ENCODE peak calls at places on chromosomes 3 and 15, in six cellular contexts. Y is stomach; J is H1; L is cardiac muscle cell; G is fibroblast of lung; P is CD8-positive, alpha-beta memory T cell. Q is an unnamed sample. For H3K27me3 and H3K9me3, the result is how much of the 10 kb centered on the place peaks cover.

GRCh38 chr3:147153830-147154539 is 252.4 kb downstream of the ZIC4 start:
- DNase-seq in L (no peak), J (no peak), G (no peak), P (no peak), Y (no peak), Q (no peak)

GRCh38 chr15:100879461-100880138 is at the start of gene ALDH1A3:
- DNase-seq in P (no peak), G (peak), Y (no peak), J (no peak), L (peak), Q (no peak)

GRCh38 chr3:85487375-85487774 is 528.6 kb downstream of the CADM2 start:
- DNase-seq in G (no peak), J (no peak), Y (no peak), P (no peak), L (no peak), Q (no peak)

GRCh38 chr3:3666664-3667063 is 132.6 kb upstream of the LRRN1 start:
- DNase-seq in J (no peak), G (peak), Y (no peak), L (no peak), P (no peak), Q (no peak)

GRCh38 chr3:8220291-8220690 is 281.3 kb upstream of the LMCD1 start:
- DNase-seq in G (peak), P (no peak), J (no peak), L (no peak), Y (no peak), Q (no peak)

GRCh38 chr15:94331731-94332130 is 100.4 kb downstream of the MCTP2 start:
- DNase-seq in L (no peak), P (no peak), G (no peak), J (no peak), Y (no peak), Q (no peak)

GRCh38 chr3:171072432-171072831 is 45.9 kb upstream of the SLC2A2 start:
- DNase-seq in P (no peak), L (no peak), G (no peak), Y (no peak), J (no peak), Q (no peak)

GRCh38 chr3:148309390-148310035 is 388.2 kb upstream of the AGTR1 start:
- DNase-seq in Y (no peak), L (peak), G (peak), J (no peak), P (no peak), Q (no peak)

GRCh38 chr3:54146383-54147239 is 24.3 kb downstream of the CACNA2D3 start:
- DNase-seq in P (no peak), L (peak), J (no peak), Y (peak), G (peak), Q (no peak)

GRCh38 chr3:50617911-50618481 is 1.0 kb downstream of the MAPKAPK3 start:
- DNase-seq in Y (no peak), P (no peak), G (no peak), L (no peak), J (no peak), Q (no peak)

GRCh38 chr3:104556372-104557078 is 810.2 kb upstream of the ALCAM start:
- DNase-seq in P (no peak), G (peak), L (no peak), Y (no peak), J (no peak), Q (no peak)

GRCh38 chr15:74336061-74337005 is 31.1 kb downstream of the CYP11A1 start:
- DNase-seq in P (no peak), J (no peak), L (no peak), G (no peak), Y (no peak), Q (no peak)

GRCh38 chr3:124217542-124217941 is 225.6 kb upstream of the ROPN1 start:
- DNase-seq in G (peak), L (peak), P (no peak), J (no peak), Y (peak), Q (no peak)

GRCh38 chr3:66500575-66501482 is at the start of gene LRIG1:
- DNase-seq in P (peak), G (peak), J (peak), Y (peak), L (peak), Q (peak)

DNA sequence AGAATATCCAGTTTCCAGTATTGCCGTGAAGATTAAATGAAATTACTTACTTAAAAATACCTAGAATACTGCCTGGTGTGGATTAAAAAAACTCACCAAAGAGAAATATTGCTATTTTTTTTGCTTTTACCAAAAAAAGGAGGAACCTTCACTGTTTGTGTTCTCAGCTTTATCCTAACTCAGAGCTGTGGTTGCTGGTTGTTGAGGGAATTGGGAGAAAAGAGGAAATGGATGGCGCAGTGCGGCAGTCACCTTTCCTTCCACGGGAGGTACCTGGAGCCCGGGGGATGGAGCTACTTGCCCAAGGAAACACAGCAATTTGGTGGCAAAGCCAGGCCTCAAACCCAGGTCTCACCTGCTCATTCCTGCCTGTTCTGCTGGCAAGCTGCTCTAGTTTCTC is 270.3 kb downstream of the RPLP1 start:
- DNase-seq in G (no peak), Y (no peak), P (no peak), J (no peak), L (no peak), Q (no peak)
- H3K27me3 ChIP-seq in G (under half), Y (under half), P (under half), J (under half), L (under half), Q (under half)

DNA sequence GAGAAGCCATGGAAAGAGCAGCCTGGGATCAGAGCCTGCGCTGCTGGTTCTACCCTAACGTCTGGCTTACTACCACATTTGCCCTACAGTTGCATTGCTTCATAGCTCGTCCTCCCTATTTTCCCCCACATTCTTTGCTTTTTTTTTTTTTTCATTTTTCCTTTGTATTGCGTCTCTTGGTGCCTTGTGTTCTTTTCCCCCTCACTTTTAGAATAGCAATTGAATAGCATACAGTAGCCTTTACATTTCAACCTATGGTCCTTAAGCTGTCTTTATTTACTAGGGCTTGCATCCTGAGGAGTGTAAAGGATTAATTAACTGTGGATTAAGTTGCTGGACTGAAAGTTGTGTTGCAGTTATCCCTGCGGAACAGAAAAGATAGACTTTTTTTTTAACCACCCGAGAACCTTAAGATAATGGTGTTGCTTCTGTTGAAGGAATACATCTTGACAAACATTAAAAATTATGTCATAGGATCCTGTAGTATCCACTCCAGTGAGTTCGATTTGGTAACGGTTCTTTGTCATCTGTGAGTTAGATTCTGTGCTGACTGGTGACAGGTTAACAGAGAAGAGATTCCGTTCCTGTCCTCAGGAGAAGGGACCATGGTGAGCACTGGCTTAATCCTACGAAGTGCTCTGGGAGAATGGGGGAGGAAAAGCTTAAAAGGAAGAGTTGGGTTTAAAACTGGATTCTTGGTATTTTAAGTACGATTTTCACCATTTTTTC is 417.4 kb upstream of the NAALADL2 start:
- DNase-seq in G (peak), L (no peak), J (no peak), P (no peak), Y (no peak), Q (no peak)
- H3K4me3 ChIP-seq in G (peak), L (peak), J (peak), P (peak), Y (peak), Q (peak)

GRCh38 chr15:77851696-77852095 is 219.0 kb upstream of the LINGO1 start:
- DNase-seq in Y (no peak), P (no peak), L (no peak), G (no peak), J (no peak), Q (no peak)

GRCh38 chr15:77851086-77851485 is 218.4 kb upstream of the LINGO1 start:
- DNase-seq in Y (no peak), P (no peak), L (no peak), G (no peak), J (no peak), Q (no peak)

GRCh38 chr15:77844798-77845446 is 212.2 kb upstream of the LINGO1 start:
- DNase-seq in J (no peak), Y (no peak), G (no peak), P (no peak), L (no peak), Q (no peak)

GRCh38 chr15:77841376-77841775 is 208.7 kb upstream of the LINGO1 start:
- DNase-seq in J (no peak), G (no peak), Y (no peak), P (no peak), L (no peak), Q (no peak)

DNA sequence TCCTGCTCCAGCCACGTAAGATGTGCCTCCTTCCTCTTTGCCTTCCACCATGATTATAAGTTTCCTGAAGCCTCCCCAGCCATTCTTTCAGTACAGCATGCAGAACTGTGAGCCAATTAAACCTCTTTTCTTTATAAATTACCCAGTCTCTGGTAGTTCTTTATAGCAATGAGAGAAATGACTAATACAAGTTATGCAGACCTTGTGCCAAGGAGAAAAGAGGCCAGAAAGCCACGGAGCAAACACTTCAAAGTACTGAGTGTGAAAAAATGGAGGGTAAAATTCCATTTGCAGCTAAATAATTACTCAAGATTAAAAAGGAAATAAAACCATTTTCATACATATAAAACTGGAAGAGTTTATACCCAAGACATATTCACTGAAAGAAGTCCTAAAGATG is 213.6 kb upstream of the LINGO1 start:
- DNase-seq in G (peak), L (no peak), P (no peak), J (no peak), Y (no peak), Q (no peak)
- H3K9me3 ChIP-seq in G (under half), L (under half), P (under half), J (under half), Y (under half), Q (under half)

GRCh38 chr15:68431792-68432401 is at the start of gene ITGA11:
- DNase-seq in G (peak), Y (peak), J (no peak), P (no peak), L (peak), Q (no peak)

GRCh38 chr15:68429691-68430470 is 2.1 kb downstream of the ITGA11 start:
- DNase-seq in G (peak), L (no peak), J (no peak), P (no peak), Y (no peak), Q (no peak)

GRCh38 chr15:68428431-68428940 is 3.5 kb downstream of the ITGA11 start:
- DNase-seq in G (no peak), J (no peak), P (no peak), Y (no peak), L (no peak), Q (no peak)

GRCh38 chr15:68431037-68431791 is 749 bp downstream of the ITGA11 start:
- DNase-seq in J (no peak), L (peak), Y (peak), P (no peak), G (no peak), Q (peak)

GRCh38 chr15:68430471-68431036 is 1.4 kb downstream of the ITGA11 start:
- DNase-seq in P (no peak), L (no peak), G (no peak), Y (no peak), J (no peak), Q (no peak)
- H3K27me3 ChIP-seq in P (under half), L (half or more), G (under half), Y (under half), J (half or more), Q (under half)

DNA sequence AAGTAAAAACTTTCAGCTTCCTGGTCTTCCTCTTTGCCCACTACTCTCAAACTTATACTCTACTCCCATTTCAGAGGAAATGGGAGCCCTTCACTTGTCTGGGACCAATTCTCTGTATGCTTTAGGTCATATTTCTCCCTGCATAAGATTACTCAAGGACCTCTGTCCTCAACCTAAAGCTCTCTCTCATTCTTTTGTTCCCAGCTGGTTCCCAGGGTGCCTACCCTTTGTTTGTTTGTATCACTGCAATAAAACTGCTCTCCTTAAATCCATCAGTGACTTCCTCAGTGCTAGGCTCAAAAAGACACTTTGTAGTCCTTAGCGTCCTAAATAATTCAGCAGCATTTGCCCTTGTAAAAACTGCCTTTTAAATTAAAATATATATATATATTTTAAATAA is 2.9 kb downstream of the NGRN start:
- DNase-seq in G (no peak), P (no peak), J (no peak), Y (no peak), L (no peak), Q (no peak)
- H3K4me3 ChIP-seq in G (peak), P (no peak), J (no peak), Y (peak), L (no peak), Q (no peak)

DNA sequence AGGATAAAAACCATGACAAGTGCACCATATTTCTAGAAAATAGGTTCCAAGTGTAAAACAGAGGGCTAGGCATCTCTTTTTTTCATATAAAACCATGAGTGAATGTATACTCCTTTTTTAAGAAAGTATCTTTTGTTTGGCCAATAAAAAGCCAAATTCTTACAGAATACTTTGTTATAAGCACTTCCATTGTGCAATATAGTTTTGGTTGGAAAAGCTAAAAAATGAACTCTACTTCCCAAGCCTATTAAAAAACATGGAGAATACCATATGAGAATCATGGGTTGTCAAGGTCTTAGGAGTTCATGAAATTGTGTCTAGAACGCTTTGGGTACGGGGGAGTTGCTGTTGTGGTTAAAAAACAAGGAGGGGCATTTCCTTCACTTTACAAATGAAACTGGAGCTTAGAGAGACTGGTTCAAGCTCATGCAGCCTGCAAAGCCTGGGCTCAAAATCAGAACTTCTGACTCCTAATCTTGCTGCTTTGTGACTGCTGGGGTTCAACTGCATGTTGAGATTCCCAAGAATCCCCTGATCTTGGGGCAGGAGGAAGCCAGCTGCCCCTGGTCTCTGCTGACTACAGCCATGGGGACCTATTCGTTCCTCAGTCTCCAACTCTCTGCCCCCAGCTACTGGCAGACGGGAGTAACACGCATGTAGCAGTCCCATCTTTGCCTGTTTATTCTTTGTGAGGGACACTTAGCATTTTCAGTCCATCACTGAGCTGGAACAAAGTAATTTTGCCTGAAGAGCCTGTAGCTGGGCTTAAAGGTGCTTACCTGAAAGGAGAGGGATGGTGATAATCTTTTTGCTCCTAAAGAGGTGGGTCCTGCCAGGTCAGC is 229.1 kb downstream of the CHST2 start:
- DNase-seq in J (no peak), L (no peak), Y (no peak), G (no peak), P (peak), Q (no peak)
- H3K9me3 ChIP-seq in J (under half), L (under half), Y (under half), G (under half), P (under half), Q (under half)

DNA sequence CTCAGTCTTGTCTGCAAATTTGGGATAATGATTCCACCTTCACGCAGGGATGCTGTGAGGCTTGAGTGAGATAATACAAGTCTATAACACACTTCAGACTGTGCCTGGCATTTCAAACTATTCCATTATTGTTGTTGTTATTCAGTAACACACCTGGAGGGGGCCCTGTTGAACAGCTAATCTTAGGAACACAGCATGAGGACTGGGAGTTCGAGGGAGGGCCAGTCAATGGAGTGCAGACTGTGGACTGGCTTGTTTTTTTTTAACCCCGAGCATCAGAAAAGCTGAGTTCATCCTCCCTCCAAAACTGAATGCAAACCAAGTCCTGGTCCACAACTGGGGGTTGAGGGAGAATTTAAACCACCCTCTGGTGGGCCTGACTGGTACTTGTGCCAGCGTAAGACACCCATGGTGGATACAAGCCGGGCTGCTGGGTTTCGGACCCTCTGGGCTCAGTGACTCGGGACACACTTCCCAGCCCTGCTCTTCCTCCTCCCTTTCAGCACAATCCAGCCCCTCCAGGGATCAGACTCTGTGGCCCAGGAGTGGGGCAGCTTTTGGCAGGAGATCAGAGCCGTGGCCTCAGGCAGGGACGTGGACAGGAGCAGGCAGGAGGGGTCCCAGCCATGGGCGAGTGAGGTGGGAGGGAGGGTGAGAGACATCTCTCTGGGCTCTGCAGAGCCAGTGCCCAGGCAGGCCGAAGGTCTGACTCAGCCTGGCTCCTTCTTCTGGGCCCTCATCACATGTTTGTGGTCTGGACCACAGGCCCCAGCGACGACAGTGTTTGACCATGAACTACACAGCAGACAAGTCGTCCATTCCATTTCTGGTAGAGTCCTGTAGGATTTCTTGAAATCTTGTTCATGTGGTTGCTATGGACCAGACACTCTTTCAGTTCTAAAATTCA is 36.3 kb upstream of the MEX3B start:
- DNase-seq in P (no peak), J (no peak), Y (no peak), G (peak), L (no peak), Q (no peak)
- H3K27me3 ChIP-seq in P (under half), J (under half), Y (under half), G (under half), L (under half), Q (under half)

GRCh38 chr3:172517859-172518466 is 5.3 kb downstream of the TNFSF10 start:
- DNase-seq in G (no peak), Y (no peak), L (no peak), J (no peak), P (no peak), Q (no peak)

GRCh38 chr3:172516318-172517214 is 6.7 kb downstream of the TNFSF10 start:
- DNase-seq in G (peak), J (no peak), Y (peak), L (no peak), P (no peak), Q (no peak)

GRCh38 chr3:172519241-172519640 is 4.0 kb downstream of the TNFSF10 start:
- DNase-seq in J (no peak), L (no peak), G (no peak), Y (no peak), P (no peak), Q (no peak)

GRCh38 chr3:172520332-172520831 is 2.8 kb downstream of the TNFSF10 start:
- DNase-seq in P (no peak), Y (no peak), J (no peak), L (no peak), G (peak), Q (no peak)

DNA sequence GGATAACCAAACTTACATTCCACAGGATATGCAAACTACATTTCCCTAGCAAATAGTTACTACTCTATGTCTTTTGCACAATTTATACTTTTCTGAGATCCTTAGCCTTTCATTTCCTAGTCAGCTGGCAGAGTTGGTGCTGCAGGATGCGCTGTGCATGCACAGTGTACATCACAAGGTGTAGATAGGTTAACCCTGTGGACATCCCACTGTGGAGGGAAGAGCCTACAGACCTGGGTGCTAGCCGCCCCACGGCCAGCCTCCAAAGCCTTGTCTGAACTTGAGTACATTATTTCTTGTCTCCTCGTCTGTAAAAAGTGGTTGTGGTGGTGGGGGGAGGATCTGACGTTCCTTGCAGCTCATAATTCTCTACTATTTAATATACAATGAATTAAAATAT is 3.5 kb downstream of the TNFSF10 start:
- DNase-seq in P (no peak), Y (no peak), G (no peak), L (no peak), J (no peak), Q (no peak)
- H3K4me3 ChIP-seq in P (peak), Y (peak), G (no peak), L (no peak), J (no peak), Q (no peak)

GRCh38 chr15:99621767-99622166 is 56.0 kb downstream of the MEF2A start:
- DNase-seq in J (no peak), G (no peak), L (no peak), Y (no peak), P (no peak), Q (no peak)
- H3K9me3 ChIP-seq in J (under half), G (under half), L (under half), Y (under half), P (under half), Q (under half)

GRCh38 chr15:25862087-25862468 is 1.0 kb downstream of the ATP10A start:
- DNase-seq in G (peak), J (no peak), L (no peak), Y (no peak), P (no peak), Q (peak)
- H3K27me3 ChIP-seq in G (under half), J (under half), L (half or more), Y (under half), P (under half), Q (under half)

Q was measured in CD8-positive, alpha-beta T cell.